ENCODE peak calls at places on chromosomes 16 and 17, in nine cellular contexts. One of them, this sample, is unnamed. For H3K27me3, the result is how much of the 10 kb centered on the place peaks cover.

GRCh38 chr17:34542700-34543336 is 36.6 kb upstream of the TMEM132E start:
- DNase-seq in CD4-positive, CD25-positive, alpha-beta regulatory T cell: peak
- DNase-seq in cardiac muscle cell: peak
- DNase-seq in adipocyte: peak
- DNase-seq in K562: peak
- DNase-seq in heart right ventricle: no peak
- DNase-seq in tibial nerve: peak
- DNase-seq in aorta: no peak
- DNase-seq in MG63: no peak
- DNase-seq in this sample: peak

GRCh38 chr17:66730497-66730923 is 104.4 kb upstream of the CACNG5 start:
- DNase-seq in K562: no peak
- DNase-seq in adipocyte: no peak
- DNase-seq in cardiac muscle cell: no peak
- DNase-seq in tibial nerve: no peak
- DNase-seq in heart right ventricle: no peak
- DNase-seq in MG63: no peak
- DNase-seq in CD4-positive, CD25-positive, alpha-beta regulatory T cell: no peak
- DNase-seq in aorta: no peak
- DNase-seq in this sample: no peak

GRCh38 chr17:75487351-75488070 is 27.8 kb downstream of the CASKIN2 start:
- DNase-seq in MG63: no peak
- DNase-seq in CD4-positive, CD25-positive, alpha-beta regulatory T cell: peak
- DNase-seq in aorta: no peak
- DNase-seq in cardiac muscle cell: no peak
- DNase-seq in adipocyte: no peak
- DNase-seq in heart right ventricle: peak
- DNase-seq in K562: peak
- DNase-seq in tibial nerve: no peak
- DNase-seq in this sample: no peak

GRCh38 chr17:32136856-32137255 is 5.4 kb upstream of the RHOT1 start:
- DNase-seq in aorta: no peak
- DNase-seq in cardiac muscle cell: peak
- DNase-seq in adipocyte: no peak
- DNase-seq in heart right ventricle: no peak
- DNase-seq in CD4-positive, CD25-positive, alpha-beta regulatory T cell: no peak
- DNase-seq in K562: peak
- DNase-seq in MG63: no peak
- DNase-seq in tibial nerve: no peak
- DNase-seq in this sample: no peak

GRCh38 chr17:2794116-2794803 is 2.0 kb upstream of the RAP1GAP2 start:
- DNase-seq in K562: no peak
- DNase-seq in tibial nerve: no peak
- DNase-seq in heart right ventricle: no peak
- DNase-seq in adipocyte: no peak
- DNase-seq in CD4-positive, CD25-positive, alpha-beta regulatory T cell: no peak
- DNase-seq in MG63: no peak
- DNase-seq in cardiac muscle cell: no peak
- DNase-seq in aorta: no peak
- DNase-seq in this sample: no peak

GRCh38 chr17:61048398-61049106 is 351.1 kb upstream of the TBX2 start:
- DNase-seq in adipocyte: no peak
- DNase-seq in MG63: no peak
- DNase-seq in K562: no peak
- DNase-seq in heart right ventricle: no peak
- DNase-seq in tibial nerve: no peak
- DNase-seq in aorta: no peak
- DNase-seq in CD4-positive, CD25-positive, alpha-beta regulatory T cell: no peak
- DNase-seq in cardiac muscle cell: no peak
- DNase-seq in this sample: no peak

GRCh38 chr17:60305141-60305540 is 86.8 kb downstream of the USP32 start:
- DNase-seq in CD4-positive, CD25-positive, alpha-beta regulatory T cell: no peak
- DNase-seq in K562: no peak
- DNase-seq in cardiac muscle cell: no peak
- DNase-seq in adipocyte: no peak
- DNase-seq in MG63: no peak
- DNase-seq in tibial nerve: no peak
- DNase-seq in aorta: no peak
- DNase-seq in heart right ventricle: no peak
- DNase-seq in this sample: no peak

GRCh38 chr17:39782481-39782880 is 44.7 kb downstream of the GRB7 start:
- DNase-seq in cardiac muscle cell: no peak
- DNase-seq in tibial nerve: no peak
- DNase-seq in K562: no peak
- DNase-seq in CD4-positive, CD25-positive, alpha-beta regulatory T cell: no peak
- DNase-seq in adipocyte: no peak
- DNase-seq in aorta: no peak
- DNase-seq in heart right ventricle: no peak
- DNase-seq in MG63: no peak
- DNase-seq in this sample: no peak

GRCh38 chr16:79703066-79703465 is 102.5 kb upstream of the MAF start:
- DNase-seq in K562: no peak
- DNase-seq in MG63: no peak
- DNase-seq in tibial nerve: no peak
- DNase-seq in adipocyte: no peak
- DNase-seq in heart right ventricle: no peak
- DNase-seq in aorta: no peak
- DNase-seq in CD4-positive, CD25-positive, alpha-beta regulatory T cell: no peak
- DNase-seq in cardiac muscle cell: no peak
- DNase-seq in this sample: no peak

GRCh38 chr16:55530316-55530856 is 21.5 kb downstream of the LPCAT2 start:
- DNase-seq in CD4-positive, CD25-positive, alpha-beta regulatory T cell: no peak
- DNase-seq in tibial nerve: no peak
- DNase-seq in MG63: no peak
- DNase-seq in aorta: no peak
- DNase-seq in adipocyte: no peak
- DNase-seq in K562: no peak
- DNase-seq in cardiac muscle cell: no peak
- DNase-seq in heart right ventricle: no peak
- DNase-seq in this sample: no peak

GRCh38 chr16:55532227-55532626 is 23.4 kb downstream of the LPCAT2 start:
- DNase-seq in adipocyte: peak
- DNase-seq in tibial nerve: no peak
- DNase-seq in aorta: no peak
- DNase-seq in MG63: no peak
- DNase-seq in cardiac muscle cell: no peak
- DNase-seq in K562: no peak
- DNase-seq in heart right ventricle: no peak
- DNase-seq in CD4-positive, CD25-positive, alpha-beta regulatory T cell: no peak
- DNase-seq in this sample: no peak

GRCh38 chr16:55526448-55526847 is 17.6 kb downstream of the LPCAT2 start:
- DNase-seq in adipocyte: peak
- DNase-seq in tibial nerve: no peak
- DNase-seq in K562: no peak
- DNase-seq in heart right ventricle: no peak
- DNase-seq in cardiac muscle cell: no peak
- DNase-seq in aorta: no peak
- DNase-seq in MG63: no peak
- DNase-seq in CD4-positive, CD25-positive, alpha-beta regulatory T cell: no peak
- DNase-seq in this sample: no peak

GRCh38 chr16:55527885-55528284 is 19.0 kb downstream of the LPCAT2 start:
- DNase-seq in adipocyte: no peak
- DNase-seq in cardiac muscle cell: no peak
- DNase-seq in tibial nerve: no peak
- DNase-seq in CD4-positive, CD25-positive, alpha-beta regulatory T cell: no peak
- DNase-seq in K562: no peak
- DNase-seq in heart right ventricle: no peak
- DNase-seq in aorta: no peak
- DNase-seq in MG63: no peak
- DNase-seq in this sample: no peak

GRCh38 chr16:55528974-55529373 is 20.1 kb downstream of the LPCAT2 start:
- DNase-seq in aorta: no peak
- DNase-seq in heart right ventricle: no peak
- DNase-seq in cardiac muscle cell: no peak
- DNase-seq in K562: no peak
- DNase-seq in MG63: no peak
- DNase-seq in tibial nerve: no peak
- DNase-seq in CD4-positive, CD25-positive, alpha-beta regulatory T cell: no peak
- DNase-seq in adipocyte: no peak
- DNase-seq in this sample: no peak
- H3K27me3 ChIP-seq in aorta: under half
- H3K27me3 ChIP-seq in heart right ventricle: under half
- H3K27me3 ChIP-seq in cardiac muscle cell: under half
- H3K27me3 ChIP-seq in K562: under half
- H3K27me3 ChIP-seq in MG63: under half
- H3K27me3 ChIP-seq in tibial nerve: under half
- H3K27me3 ChIP-seq in CD4-positive, CD25-positive, alpha-beta regulatory T cell: under half
- H3K27me3 ChIP-seq in adipocyte: under half
- H3K27me3 ChIP-seq in this sample: under half

GRCh38 chr16:68230956-68231355 is 5.0 kb downstream of the ESRP2 start:
- DNase-seq in heart right ventricle: no peak
- DNase-seq in CD4-positive, CD25-positive, alpha-beta regulatory T cell: no peak
- DNase-seq in aorta: no peak
- DNase-seq in K562: no peak
- DNase-seq in cardiac muscle cell: no peak
- DNase-seq in adipocyte: no peak
- DNase-seq in MG63: no peak
- DNase-seq in tibial nerve: no peak
- DNase-seq in this sample: no peak
- H3K27me3 ChIP-seq in heart right ventricle: under half
- H3K27me3 ChIP-seq in CD4-positive, CD25-positive, alpha-beta regulatory T cell: under half
- H3K27me3 ChIP-seq in aorta: under half
- H3K27me3 ChIP-seq in K562: under half
- H3K27me3 ChIP-seq in cardiac muscle cell: under half
- H3K27me3 ChIP-seq in adipocyte: under half
- H3K27me3 ChIP-seq in MG63: under half
- H3K27me3 ChIP-seq in tibial nerve: under half
- H3K27me3 ChIP-seq in this sample: under half

DNA sequence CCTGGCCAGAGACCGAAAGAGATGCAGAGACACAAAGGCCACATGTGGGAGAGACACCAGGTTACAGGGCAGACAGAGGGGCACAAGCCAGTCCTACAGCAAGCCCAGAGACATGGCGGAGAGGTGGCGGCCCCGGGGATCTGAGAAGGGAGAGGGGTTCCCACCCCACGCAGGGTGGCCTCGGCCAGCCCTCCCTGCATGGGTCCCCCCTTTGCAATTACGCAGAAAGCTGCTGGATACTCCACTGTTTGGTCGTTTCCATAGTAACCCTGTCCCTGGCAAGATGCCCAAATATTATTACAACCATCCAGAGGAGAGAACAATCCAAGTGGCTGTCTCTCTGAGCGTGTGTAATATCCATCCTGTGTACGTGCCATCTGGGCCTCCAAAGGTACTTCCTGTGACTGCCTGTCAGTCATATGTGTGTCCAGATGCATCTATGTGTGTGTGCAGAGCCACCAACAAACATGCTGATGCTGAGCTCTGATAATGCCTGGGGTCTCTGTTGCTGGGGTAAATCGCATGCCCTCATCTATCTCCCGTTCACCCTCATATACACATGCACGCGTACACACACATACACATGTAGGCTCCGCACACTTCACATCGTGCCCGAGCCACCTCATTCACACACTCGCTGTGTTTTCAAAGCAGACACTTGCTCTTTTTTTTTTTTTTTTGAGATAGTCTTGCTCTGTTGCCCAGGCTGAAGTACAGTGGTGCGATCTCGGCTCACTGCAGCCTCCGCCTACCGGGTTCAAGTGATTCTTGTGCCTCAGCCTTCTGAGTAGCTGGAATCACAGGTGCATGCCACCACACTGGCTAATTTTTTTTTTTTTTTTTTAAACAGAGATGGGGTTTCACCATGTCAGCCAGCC is 5.5 kb downstream of the PCGF2 start:
- DNase-seq in MG63: no peak
- DNase-seq in adipocyte: peak
- DNase-seq in cardiac muscle cell: no peak
- DNase-seq in K562: no peak
- DNase-seq in heart right ventricle: no peak
- DNase-seq in aorta: no peak
- DNase-seq in CD4-positive, CD25-positive, alpha-beta regulatory T cell: no peak
- DNase-seq in tibial nerve: peak
- DNase-seq in this sample: no peak
- H3K27me3 ChIP-seq in MG63: under half
- H3K27me3 ChIP-seq in adipocyte: under half
- H3K27me3 ChIP-seq in cardiac muscle cell: under half
- H3K27me3 ChIP-seq in K562: under half
- H3K27me3 ChIP-seq in heart right ventricle: under half
- H3K27me3 ChIP-seq in aorta: under half
- H3K27me3 ChIP-seq in CD4-positive, CD25-positive, alpha-beta regulatory T cell: under half
- H3K27me3 ChIP-seq in tibial nerve: under half
- H3K27me3 ChIP-seq in this sample: under half

GRCh38 chr16:77332792-77333191 is 102.0 kb downstream of the ADAMTS18 start:
- DNase-seq in K562: no peak
- DNase-seq in tibial nerve: no peak
- DNase-seq in adipocyte: no peak
- DNase-seq in CD4-positive, CD25-positive, alpha-beta regulatory T cell: no peak
- DNase-seq in MG63: no peak
- DNase-seq in heart right ventricle: no peak
- DNase-seq in aorta: no peak
- DNase-seq in cardiac muscle cell: no peak
- DNase-seq in this sample: no peak

GRCh38 chr16:77330332-77331043 is 104.3 kb downstream of the ADAMTS18 start:
- DNase-seq in adipocyte: no peak
- DNase-seq in CD4-positive, CD25-positive, alpha-beta regulatory T cell: no peak
- DNase-seq in cardiac muscle cell: no peak
- DNase-seq in tibial nerve: no peak
- DNase-seq in heart right ventricle: no peak
- DNase-seq in K562: no peak
- DNase-seq in aorta: no peak
- DNase-seq in MG63: no peak
- DNase-seq in this sample: no peak

GRCh38 chr16:77335652-77336234 is 99.1 kb downstream of the ADAMTS18 start:
- DNase-seq in heart right ventricle: no peak
- DNase-seq in K562: no peak
- DNase-seq in CD4-positive, CD25-positive, alpha-beta regulatory T cell: no peak
- DNase-seq in adipocyte: no peak
- DNase-seq in MG63: no peak
- DNase-seq in aorta: no peak
- DNase-seq in tibial nerve: no peak
- DNase-seq in cardiac muscle cell: peak
- DNase-seq in this sample: no peak

GRCh38 chr16:77327717-77328116 is 107.1 kb downstream of the ADAMTS18 start:
- DNase-seq in heart right ventricle: no peak
- DNase-seq in tibial nerve: no peak
- DNase-seq in aorta: no peak
- DNase-seq in adipocyte: no peak
- DNase-seq in cardiac muscle cell: no peak
- DNase-seq in K562: no peak
- DNase-seq in MG63: no peak
- DNase-seq in CD4-positive, CD25-positive, alpha-beta regulatory T cell: no peak
- DNase-seq in this sample: no peak

DNA sequence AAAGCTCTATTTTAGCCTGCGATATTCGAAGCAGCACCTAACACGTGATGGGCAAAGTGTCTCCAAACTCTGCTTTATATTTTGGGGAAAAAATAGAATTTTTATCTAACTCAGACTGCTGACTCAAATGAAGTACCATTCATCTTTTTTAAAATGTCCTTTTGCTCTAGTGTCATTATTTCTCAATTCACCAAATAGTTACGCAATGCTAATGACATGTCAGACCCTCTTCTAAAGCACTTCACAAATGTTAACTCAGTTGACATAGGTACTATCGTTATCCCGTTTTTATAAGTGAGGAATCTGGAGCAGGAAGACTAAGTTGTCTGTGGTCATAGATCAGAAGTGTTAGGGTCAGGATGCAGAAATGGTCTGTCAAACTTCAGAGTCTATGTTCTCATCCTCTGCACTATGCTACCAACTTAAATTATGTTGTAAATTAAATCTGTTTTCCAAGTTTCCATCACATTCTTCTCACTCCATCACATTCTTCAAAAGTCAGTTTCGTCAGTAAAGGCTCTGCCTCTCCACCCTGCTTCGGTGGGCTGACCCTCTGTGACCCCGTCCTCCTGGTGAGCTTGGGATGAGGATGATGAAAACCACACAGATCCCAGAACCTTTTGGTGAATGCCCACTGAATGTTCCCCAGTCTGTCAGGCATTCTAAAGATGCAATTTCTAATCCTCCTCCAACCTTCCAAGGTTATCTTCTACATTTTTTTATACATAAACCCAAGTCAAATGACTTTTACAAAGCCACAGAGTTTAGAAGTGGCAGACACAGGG is 102.8 kb downstream of the ADAMTS18 start:
- DNase-seq in heart right ventricle: no peak
- DNase-seq in CD4-positive, CD25-positive, alpha-beta regulatory T cell: no peak
- DNase-seq in cardiac muscle cell: no peak
- DNase-seq in aorta: no peak
- DNase-seq in MG63: no peak
- DNase-seq in K562: no peak
- DNase-seq in adipocyte: no peak
- DNase-seq in tibial nerve: no peak
- DNase-seq in this sample: no peak
- H3K27me3 ChIP-seq in heart right ventricle: under half
- H3K27me3 ChIP-seq in CD4-positive, CD25-positive, alpha-beta regulatory T cell: under half
- H3K27me3 ChIP-seq in cardiac muscle cell: under half
- H3K27me3 ChIP-seq in aorta: under half
- H3K27me3 ChIP-seq in MG63: under half
- H3K27me3 ChIP-seq in K562: under half
- H3K27me3 ChIP-seq in adipocyte: under half
- H3K27me3 ChIP-seq in tibial nerve: under half
- H3K27me3 ChIP-seq in this sample: under half

This sample was measured in HAP-1.